ENCODE peak calls at places on chromosomes 13 and 19, in four cellular contexts. One of them, this sample, is unnamed.

GRCh38 chr19:9381367-9381785 is 18.6 kb downstream of the ZNF177 start:
- DNase-seq in tibial artery: no peak
- DNase-seq in heart right ventricle: no peak
- DNase-seq in CD8-positive, alpha-beta T cell: no peak
- DNase-seq in this sample: no peak

GRCh38 chr13:109790071-109790470 is 3.7 kb upstream of the IRS2 start:
- DNase-seq in CD8-positive, alpha-beta T cell: no peak
- DNase-seq in tibial artery: no peak
- DNase-seq in heart right ventricle: no peak
- DNase-seq in this sample: no peak

GRCh38 chr19:19368087-19368486 is 37.4 kb upstream of the GATAD2A start:
- DNase-seq in tibial artery: no peak
- DNase-seq in CD8-positive, alpha-beta T cell: no peak
- DNase-seq in heart right ventricle: no peak
- DNase-seq in this sample: no peak

GRCh38 chr13:102846261-102847015 is 606 bp downstream of the ERCC5 start:
- DNase-seq in CD8-positive, alpha-beta T cell: peak; percentile 11
- DNase-seq in heart right ventricle: peak; percentile 24
- DNase-seq in tibial artery: no peak
- DNase-seq in this sample: peak; percentile 51

GRCh38 chr13:66899955-66900354 is 330.2 kb downstream of the PCDH9 start:
- DNase-seq in CD8-positive, alpha-beta T cell: no peak
- DNase-seq in heart right ventricle: no peak
- DNase-seq in tibial artery: no peak
- DNase-seq in this sample: no peak

GRCh38 chr13:44575741-44576395 is at the start of gene TSC22D1:
- DNase-seq in tibial artery: peak; percentile 43
- DNase-seq in heart right ventricle: peak; percentile 48
- DNase-seq in CD8-positive, alpha-beta T cell: peak; percentile 41
- DNase-seq in this sample: peak; percentile 57

GRCh38 chr13:47178090-47178950 is 281.5 kb upstream of the HTR2A start:
- DNase-seq in heart right ventricle: no peak
- DNase-seq in CD8-positive, alpha-beta T cell: no peak
- DNase-seq in tibial artery: no peak
- DNase-seq in this sample: no peak

GRCh38 chr13:32499538-32500210 is 38.9 kb downstream of the N4BP2L2 start:
- DNase-seq in heart right ventricle: no peak
- DNase-seq in CD8-positive, alpha-beta T cell: no peak
- DNase-seq in tibial artery: no peak
- DNase-seq in this sample: no peak

GRCh38 chr19:41548954-41549688 is 26.8 kb upstream of the CEACAM21 start:
- DNase-seq in tibial artery: no peak
- DNase-seq in heart right ventricle: no peak
- DNase-seq in CD8-positive, alpha-beta T cell: peak; percentile 40
- DNase-seq in this sample: no peak

GRCh38 chr19:38130399-38130798 is 93.6 kb downstream of the DPF1 start:
- DNase-seq in CD8-positive, alpha-beta T cell: no peak
- DNase-seq in heart right ventricle: no peak
- DNase-seq in tibial artery: no peak
- DNase-seq in this sample: no peak

GRCh38 chr13:111114362-111115050 is 604 bp upstream of the ARHGEF7 start:
- DNase-seq in heart right ventricle: peak; percentile 60
- DNase-seq in tibial artery: peak; percentile 61
- DNase-seq in CD8-positive, alpha-beta T cell: no peak
- DNase-seq in this sample: no peak

GRCh38 chr19:17195106-17195505 is 20.1 kb upstream of the USE1 start:
- DNase-seq in heart right ventricle: no peak
- DNase-seq in CD8-positive, alpha-beta T cell: no peak
- DNase-seq in tibial artery: no peak
- DNase-seq in this sample: no peak

GRCh38 chr19:12065100-12065538 is 588 bp downstream of the ZNF844 start:
- DNase-seq in CD8-positive, alpha-beta T cell: no peak
- DNase-seq in tibial artery: peak; percentile 36
- DNase-seq in heart right ventricle: no peak
- DNase-seq in this sample: no peak

GRCh38 chr19:54389556-54389955 is 24.8 kb upstream of the LAIR1 start:
- DNase-seq in heart right ventricle: no peak
- DNase-seq in tibial artery: no peak
- DNase-seq in CD8-positive, alpha-beta T cell: no peak
- DNase-seq in this sample: no peak

GRCh38 chr19:40907968-40908735 is 26.1 kb upstream of the CYP2A7 start:
- DNase-seq in heart right ventricle: no peak
- DNase-seq in tibial artery: no peak
- DNase-seq in CD8-positive, alpha-beta T cell: peak; percentile 16
- DNase-seq in this sample: no peak

GRCh38 chr13:102289606-102290005 is 112.2 kb downstream of the FGF14 start:
- DNase-seq in CD8-positive, alpha-beta T cell: no peak
- DNase-seq in tibial artery: no peak
- DNase-seq in heart right ventricle: no peak
- DNase-seq in this sample: no peak

GRCh38 chr13:108963846-108964600 is 334.6 kb downstream of the MYO16 start:
- DNase-seq in heart right ventricle: no peak
- DNase-seq in tibial artery: no peak
- DNase-seq in CD8-positive, alpha-beta T cell: no peak
- DNase-seq in this sample: no peak

GRCh38 chr19:16824658-16825311 is 4.4 kb upstream of the SIN3B start:
- DNase-seq in heart right ventricle: no peak
- DNase-seq in CD8-positive, alpha-beta T cell: no peak
- DNase-seq in tibial artery: no peak
- DNase-seq in this sample: no peak

GRCh38 chr13:61149333-61149730 is 266.3 kb downstream of the PCDH20 start:
- DNase-seq in tibial artery: no peak
- DNase-seq in CD8-positive, alpha-beta T cell: no peak
- DNase-seq in heart right ventricle: no peak
- DNase-seq in this sample: no peak

GRCh38 chr19:41546386-41546789 is 29.6 kb upstream of the CEACAM21 start:
- DNase-seq in tibial artery: no peak
- DNase-seq in heart right ventricle: no peak
- DNase-seq in CD8-positive, alpha-beta T cell: no peak
- DNase-seq in this sample: no peak

GRCh38 chr13:70668983-70669382 is 560.7 kb upstream of the KLHL1 start:
- DNase-seq in heart right ventricle: no peak
- DNase-seq in tibial artery: no peak
- DNase-seq in CD8-positive, alpha-beta T cell: no peak
- DNase-seq in this sample: no peak

GRCh38 chr13:44088911-44089851 is 209.5 kb downstream of the LACC1 start:
- DNase-seq in heart right ventricle: no peak
- DNase-seq in tibial artery: no peak
- DNase-seq in CD8-positive, alpha-beta T cell: no peak
- DNase-seq in this sample: no peak

GRCh38 chr13:62626771-62627170 is 1211.1 kb upstream of the PCDH20 start:
- DNase-seq in tibial artery: no peak
- DNase-seq in heart right ventricle: no peak
- DNase-seq in CD8-positive, alpha-beta T cell: no peak
- DNase-seq in this sample: no peak

GRCh38 chr19:14515501-14516047 is 2.6 kb downstream of the DNAJB1 start:
- DNase-seq in heart right ventricle: no peak
- DNase-seq in CD8-positive, alpha-beta T cell: no peak
- DNase-seq in tibial artery: no peak
- DNase-seq in this sample: peak; percentile 17

GRCh38 chr13:63842102-63842501 is 2426.5 kb upstream of the PCDH20 start:
- DNase-seq in tibial artery: no peak
- DNase-seq in heart right ventricle: no peak
- DNase-seq in CD8-positive, alpha-beta T cell: no peak
- DNase-seq in this sample: no peak

GRCh38 chr19:33379151-33379829 is 5.8 kb downstream of the CEBPG start:
- DNase-seq in heart right ventricle: no peak
- DNase-seq in CD8-positive, alpha-beta T cell: no peak
- DNase-seq in tibial artery: no peak
- DNase-seq in this sample: no peak

GRCh38 chr19:33376931-33377557 is 3.5 kb downstream of the CEBPG start:
- DNase-seq in tibial artery: no peak
- DNase-seq in heart right ventricle: no peak
- DNase-seq in CD8-positive, alpha-beta T cell: no peak
- DNase-seq in this sample: no peak

GRCh38 chr19:33375760-33376159 is 2.3 kb downstream of the CEBPG start:
- DNase-seq in CD8-positive, alpha-beta T cell: no peak
- DNase-seq in tibial artery: no peak
- DNase-seq in heart right ventricle: no peak
- DNase-seq in this sample: no peak

GRCh38 chr19:33376423-33376822 is 2.9 kb downstream of the CEBPG start:
- DNase-seq in heart right ventricle: peak; percentile 73
- DNase-seq in tibial artery: peak; percentile 84
- DNase-seq in CD8-positive, alpha-beta T cell: no peak
- DNase-seq in this sample: no peak

DNA sequence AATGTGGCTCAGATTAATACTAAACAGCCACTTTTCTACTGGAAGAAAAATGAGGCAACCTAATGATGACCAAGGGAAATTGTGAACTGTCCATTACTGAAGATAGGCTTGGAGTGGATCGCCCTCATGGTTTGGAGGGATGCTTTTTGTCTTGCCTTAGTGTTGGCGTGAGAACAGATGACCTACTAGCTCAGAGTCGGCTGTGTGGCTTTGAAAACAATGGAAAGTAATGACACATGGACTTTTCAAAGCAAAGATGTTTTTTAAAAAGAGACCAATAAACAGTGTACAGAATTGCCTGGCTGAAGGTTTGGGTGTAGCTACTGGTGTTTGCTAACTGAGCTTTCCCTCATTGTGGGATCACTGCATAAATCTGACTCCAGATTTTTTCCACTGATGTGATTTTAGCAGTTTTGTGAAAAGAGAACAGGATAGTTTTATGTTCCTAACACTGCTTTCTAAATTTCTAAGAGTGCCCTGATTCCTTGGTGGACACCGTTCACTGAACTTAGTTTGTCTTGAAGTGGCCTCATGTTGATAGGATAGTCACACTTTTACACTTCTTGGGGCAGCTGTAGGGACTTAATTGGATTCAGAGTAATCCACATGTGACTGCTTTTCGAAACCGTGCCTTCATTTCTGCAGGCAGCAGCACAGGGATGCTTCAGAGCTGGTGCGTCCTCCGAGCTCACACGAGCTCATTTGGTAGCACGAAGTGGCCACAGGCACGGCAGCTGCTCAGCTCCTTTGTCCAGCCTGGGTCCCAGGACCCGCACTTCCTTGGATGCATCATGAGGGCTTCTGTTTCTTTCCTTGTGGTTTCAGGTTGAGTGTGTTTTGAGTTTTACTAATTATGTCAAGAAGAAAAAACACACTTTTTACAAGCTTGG is 4.3 kb downstream of the CEBPG start:
- DNase-seq in CD8-positive, alpha-beta T cell: no peak
- DNase-seq in heart right ventricle: no peak
- DNase-seq in tibial artery: no peak
- DNase-seq in this sample: no peak
- H3K27ac ChIP-seq in CD8-positive, alpha-beta T cell: no peak overlapping the region
- H3K27ac ChIP-seq in heart right ventricle: peak overlapping the region; percentile 53
- H3K27ac ChIP-seq in tibial artery: no peak overlapping the region
- H3K27ac ChIP-seq in this sample: no peak overlapping the region

DNA sequence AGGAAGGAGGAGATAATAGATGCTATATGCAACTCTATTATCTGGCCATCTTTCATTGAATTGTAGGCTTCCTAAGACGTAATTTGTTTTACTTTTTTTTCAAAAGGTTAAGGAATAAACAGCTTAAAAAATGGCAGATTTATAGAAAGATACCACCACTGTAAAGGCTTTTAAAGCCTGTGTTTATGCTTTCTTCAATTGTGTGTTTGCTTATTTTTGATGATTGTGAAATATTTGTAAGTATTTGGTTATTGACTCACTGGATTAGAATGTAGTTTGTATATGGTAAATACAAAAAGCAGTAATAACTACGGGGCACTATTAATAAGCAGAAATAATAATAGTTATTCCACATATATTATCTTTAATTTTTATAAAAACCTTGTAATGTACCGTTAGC is 437.9 kb downstream of the KLF5 start:
- DNase-seq in tibial artery: no peak
- DNase-seq in heart right ventricle: no peak
- DNase-seq in CD8-positive, alpha-beta T cell: no peak
- DNase-seq in this sample: no peak
- H3K27ac ChIP-seq in tibial artery: no peak overlapping the region
- H3K27ac ChIP-seq in heart right ventricle: no peak overlapping the region
- H3K27ac ChIP-seq in CD8-positive, alpha-beta T cell: no peak overlapping the region
- H3K27ac ChIP-seq in this sample: no peak overlapping the region

GRCh38 chr19:44542671-44543070 is 13.2 kb upstream of the CEACAM20 start:
- DNase-seq in heart right ventricle: no peak
- DNase-seq in CD8-positive, alpha-beta T cell: no peak
- DNase-seq in tibial artery: no peak
- DNase-seq in this sample: no peak
- H3K27ac ChIP-seq in heart right ventricle: no peak overlapping the region
- H3K27ac ChIP-seq in CD8-positive, alpha-beta T cell: no peak overlapping the region
- H3K27ac ChIP-seq in tibial artery: no peak overlapping the region
- H3K27ac ChIP-seq in this sample: no peak overlapping the region

GRCh38 chr13:22107549-22107948 is 436.7 kb downstream of the FGF9 start:
- DNase-seq in CD8-positive, alpha-beta T cell: no peak
- DNase-seq in tibial artery: no peak
- DNase-seq in heart right ventricle: no peak
- DNase-seq in this sample: no peak

GRCh38 chr13:22102237-22102636 is 431.4 kb downstream of the FGF9 start:
- DNase-seq in heart right ventricle: no peak
- DNase-seq in tibial artery: no peak
- DNase-seq in CD8-positive, alpha-beta T cell: no peak
- DNase-seq in this sample: no peak

GRCh38 chr13:22106058-22106457 is 435.2 kb downstream of the FGF9 start:
- DNase-seq in tibial artery: no peak
- DNase-seq in heart right ventricle: no peak
- DNase-seq in CD8-positive, alpha-beta T cell: no peak
- DNase-seq in this sample: no peak

GRCh38 chr13:22103046-22103445 is 432.2 kb downstream of the FGF9 start:
- DNase-seq in tibial artery: no peak
- DNase-seq in heart right ventricle: no peak
- DNase-seq in CD8-positive, alpha-beta T cell: no peak
- DNase-seq in this sample: no peak

GRCh38 chr13:22103628-22104027 is 432.8 kb downstream of the FGF9 start:
- DNase-seq in CD8-positive, alpha-beta T cell: no peak
- DNase-seq in tibial artery: no peak
- DNase-seq in heart right ventricle: no peak
- DNase-seq in this sample: no peak
- H3K27ac ChIP-seq in CD8-positive, alpha-beta T cell: no peak overlapping the region
- H3K27ac ChIP-seq in tibial artery: no peak overlapping the region
- H3K27ac ChIP-seq in heart right ventricle: no peak overlapping the region
- H3K27ac ChIP-seq in this sample: no peak overlapping the region

This sample was measured in substantia nigra.